ENCODE peak calls at places on chromosome 17, in four cellular contexts. J is A549, Q is GM12878, L is K562. N is an unnamed sample.

GRCh38 chr17:6346387-6346786 is 88.5 kb downstream of the AIPL1 start:
- DNase-seq in J (no peak), Q (no peak), L (no peak), N (no peak)

GRCh38 chr17:47844814-47845453 is 3.9 kb upstream of the SCRN2 start:
- DNase-seq in J (peak; percentile 80), L (no peak), Q (no peak), N (peak; percentile 30)

GRCh38 chr17:49209061-49209571 is 1.3 kb downstream of the GNGT2 start:
- DNase-seq in Q (no peak), L (no peak), J (no peak), N (no peak)

GRCh38 chr17:58307468-58308172 is 21.0 kb downstream of the TSPOAP1 start:
- DNase-seq in J (no peak), L (no peak), Q (no peak), N (no peak)

GRCh38 chr17:81084691-81085419 is 49.9 kb downstream of the BAIAP2 start:
- DNase-seq in Q (no peak), J (no peak), L (no peak), N (no peak)

GRCh38 chr17:60473788-60474187 is 51.5 kb downstream of the CHCT1 start:
- DNase-seq in J (no peak), Q (no peak), L (no peak), N (no peak)

GRCh38 chr17:80319262-80319998 is 58.8 kb downstream of the RNF213 start:
- DNase-seq in Q (no peak), L (no peak), J (no peak), N (no peak)

GRCh38 chr17:46797131-46797530 is 21.4 kb downstream of the WNT3 start:
- DNase-seq in J (no peak), Q (no peak), L (no peak), N (no peak)

GRCh38 chr17:31392002-31392855 is 754 bp downstream of the RAB11FIP4 start:
- DNase-seq in Q (no peak), J (no peak), L (no peak), N (no peak)

GRCh38 chr17:61285483-61286320 is 113.9 kb upstream of the TBX2 start:
- DNase-seq in J (no peak), L (no peak), Q (no peak), N (no peak)

GRCh38 chr17:69581061-69581955 is 166.8 kb downstream of the MAP2K6 start:
- DNase-seq in Q (peak; percentile 39), J (no peak), L (no peak), N (no peak)

GRCh38 chr17:1649844-1650409 is at the start of gene RILP:
- DNase-seq in Q (no peak), J (peak; percentile 62), L (peak; percentile 78), N (peak; percentile 78)

GRCh38 chr17:4395111-4395478 is 28.6 kb upstream of the UBE2G1 start:
- DNase-seq in L (no peak), Q (no peak), J (no peak), N (no peak)

GRCh38 chr17:49694847-49695697 is 12.7 kb downstream of the SLC35B1 start:
- DNase-seq in J (peak; percentile 58), Q (no peak), L (peak; percentile 57), N (peak; percentile 71)

GRCh38 chr17:8746501-8747236 is 2.0 kb upstream of the CCDC42 start:
- DNase-seq in J (peak; percentile 39), L (no peak), Q (peak; percentile 1), N (no peak)
- TF ChIP-seq MYC in J (no peak), L (no peak), Q (no peak), N (no peak)

GRCh38 chr17:76700290-76700626 is 10.5 kb downstream of the MXRA7 start:
- DNase-seq in J (no peak), L (no peak), Q (no peak), N (no peak)
- TF ChIP-seq MYC in J (no peak), L (no peak), Q (no peak), N (no peak)

GRCh38 chr17:74116087-74116717 is 87.3 kb upstream of the RPL38 start:
- DNase-seq in L (no peak), J (no peak), Q (no peak), N (no peak)
- TF ChIP-seq MYC in L (no peak), J (no peak), Q (no peak), N (no peak)

DNA sequence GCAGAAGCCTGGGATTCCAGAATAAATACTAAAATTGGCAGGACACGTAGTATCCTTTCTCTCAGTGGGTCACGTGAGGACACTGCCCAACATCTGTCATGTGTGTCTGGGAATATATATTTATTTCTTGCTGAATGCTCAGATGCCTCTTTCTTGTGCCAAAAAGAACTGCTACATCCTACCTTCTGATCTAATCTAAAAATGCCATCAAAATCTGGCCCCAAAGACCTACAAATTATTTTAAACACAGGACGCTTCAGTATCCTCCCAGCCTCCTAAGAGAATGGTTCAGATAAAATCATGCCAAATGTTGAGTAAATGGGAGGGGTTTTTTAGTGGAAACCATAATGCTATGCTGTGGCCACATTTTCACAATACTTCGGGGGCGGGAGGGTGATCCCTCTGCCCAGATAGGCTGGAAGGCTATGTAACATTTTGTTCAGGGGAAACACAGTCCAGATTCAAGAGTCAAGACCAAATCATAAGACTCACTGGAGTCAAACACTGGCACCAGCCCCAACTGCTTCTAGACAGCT is 22.9 kb upstream of the CORO6 start:
- DNase-seq in J (no peak), L (no peak), Q (no peak), N (peak; percentile 80)
- TF ChIP-seq MYC in J (no peak), L (no peak), Q (no peak), N (no peak)

GRCh38 chr17:50830994-50831393 is 4.4 kb upstream of the WFIKKN2 start:
- DNase-seq in L (no peak), J (no peak), Q (no peak), N (no peak)
- TF ChIP-seq MYC in L (no peak), J (no peak), Q (no peak), N (no peak)

DNA sequence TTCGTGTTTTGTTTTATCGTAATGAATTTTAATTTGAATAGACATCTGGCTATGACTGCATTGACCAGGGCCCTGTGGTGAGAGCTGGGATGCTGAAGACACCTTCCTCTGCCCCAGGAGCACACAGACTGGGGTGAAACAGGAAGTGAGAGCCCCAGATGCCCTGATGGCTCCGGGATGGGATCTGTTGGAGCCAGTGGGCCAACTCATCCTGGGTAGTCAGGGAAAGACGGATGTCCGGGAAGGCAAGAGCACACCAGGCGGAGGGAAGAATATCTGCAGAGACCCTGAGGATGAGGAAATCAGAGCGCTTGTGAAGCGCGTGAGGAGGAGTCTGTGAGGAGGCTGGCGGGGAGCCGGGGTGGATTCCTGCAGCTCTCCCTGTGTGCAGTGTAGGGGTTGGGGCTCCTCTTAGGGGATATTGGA is 71.5 kb upstream of the LGALS9 start:
- DNase-seq in L (no peak), J (no peak), Q (no peak), N (no peak)
- TF ChIP-seq MYC in L (no peak), J (no peak), Q (no peak), N (no peak)